ENCODE peak calls at places on chromosomes 13 and 19, in eight cellular contexts. M is T follicular helper cell; I is NCI-H1694 treated with DMSO at 0.1 percent for 48 hours; V is foreskin melanocyte; G is PC-3; C is activated CD8-positive, alpha-beta memory T cell treated with anti-CD3 and anti-CD28 coated beads for 48 hours; J is mucosa of gallbladder; W is osteocyte. X is an unnamed sample.

GRCh38 chr19:47730910-47731309 is 14.4 kb upstream of the NOP53 start:
- DNase-seq in M (no peak), I (no peak), V (no peak), G (no peak), C (no peak), J (no peak), W (no peak), X (no peak)

GRCh38 chr13:46640843-46641242 is 87.9 kb downstream of the LRCH1 start:
- DNase-seq in M (no peak), I (no peak), V (no peak), G (peak), C (no peak), J (no peak), W (no peak), X (peak)

GRCh38 chr13:19772306-19772705 is 10.4 kb downstream of the PSPC1 start:
- DNase-seq in M (no peak), I (no peak), V (no peak), G (no peak), C (no peak), J (no peak), W (no peak), X (no peak)

GRCh38 chr13:98752111-98752941 is at the start of gene SLC15A1:
- DNase-seq in M (no peak), I (no peak), V (no peak), G (no peak), C (no peak), J (no peak), W (no peak), X (no peak)

GRCh38 chr13:48726711-48727110 is 73.0 kb downstream of the CYSLTR2 start:
- DNase-seq in M (no peak), I (no peak), V (peak), G (no peak), C (no peak), J (no peak), W (no peak), X (no peak)

GRCh38 chr19:19259741-19260140 is 13.4 kb downstream of the TM6SF2 start:
- DNase-seq in M (no peak), I (peak), V (peak), G (peak), C (no peak), J (no peak), W (no peak), X (peak)

GRCh38 chr19:55189424-55189823 is 9.3 kb upstream of the SYT5 start:
- DNase-seq in M (no peak), I (no peak), V (peak), G (peak), C (no peak), J (no peak), W (no peak), X (peak)

GRCh38 chr19:1650627-1651009 is 1.8 kb downstream of the TCF3 start:
- DNase-seq in M (no peak), I (no peak), V (no peak), G (no peak), C (no peak), J (no peak), W (no peak), X (no peak)

GRCh38 chr13:51840917-51841316 is 4.1 kb downstream of the TMEM272 start:
- DNase-seq in M (no peak), I (no peak), V (no peak), G (no peak), C (no peak), J (no peak), W (no peak), X (no peak)